ENCODE peak calls at places on chromosomes 13 and 19, in six cellular contexts. One of them, this sample, is unnamed.

GRCh38 chr13:98290261-98290660 is 113.2 kb upstream of the RNF113B start:
- DNase-seq in dorsolateral prefrontal cortex: no peak
- DNase-seq in AG04450: no peak
- DNase-seq in mesendoderm: no peak
- DNase-seq in NCI-H345: no peak
- DNase-seq in PC-9: no peak
- DNase-seq in this sample: no peak

GRCh38 chr19:19460258-19460731 is 54.8 kb downstream of the GATAD2A start:
- DNase-seq in PC-9: no peak
- DNase-seq in AG04450: no peak
- DNase-seq in NCI-H345: no peak
- DNase-seq in mesendoderm: no peak
- DNase-seq in dorsolateral prefrontal cortex: no peak
- DNase-seq in this sample: no peak

GRCh38 chr13:39965309-39965708 is 309.8 kb downstream of the COG6 start:
- DNase-seq in NCI-H345: no peak
- DNase-seq in mesendoderm: no peak
- DNase-seq in dorsolateral prefrontal cortex: no peak
- DNase-seq in AG04450: no peak
- DNase-seq in PC-9: no peak
- DNase-seq in this sample: no peak

GRCh38 chr19:33727331-33728028 is 69.2 kb upstream of the KCTD15 start:
- DNase-seq in NCI-H345: no peak
- DNase-seq in AG04450: no peak
- DNase-seq in mesendoderm: no peak
- DNase-seq in PC-9: no peak
- DNase-seq in dorsolateral prefrontal cortex: no peak
- DNase-seq in this sample: no peak

GRCh38 chr13:73672492-73672891 is 461.7 kb downstream of the KLF12 start:
- DNase-seq in AG04450: no peak
- DNase-seq in dorsolateral prefrontal cortex: no peak
- DNase-seq in NCI-H345: peak
- DNase-seq in PC-9: no peak
- DNase-seq in mesendoderm: no peak
- DNase-seq in this sample: no peak

GRCh38 chr19:4521170-4521887 is 3.0 kb upstream of the PLIN4 start:
- DNase-seq in PC-9: peak
- DNase-seq in AG04450: no peak
- DNase-seq in NCI-H345: no peak
- DNase-seq in mesendoderm: no peak
- DNase-seq in dorsolateral prefrontal cortex: no peak
- DNase-seq in this sample: no peak

GRCh38 chr19:54233941-54234340 is 8.6 kb downstream of the LILRA6 start:
- DNase-seq in PC-9: no peak
- DNase-seq in dorsolateral prefrontal cortex: no peak
- DNase-seq in AG04450: no peak
- DNase-seq in NCI-H345: no peak
- DNase-seq in mesendoderm: no peak
- DNase-seq in this sample: no peak

GRCh38 chr19:2050991-2051770 is at the start of gene MKNK2:
- DNase-seq in AG04450: peak
- DNase-seq in mesendoderm: peak
- DNase-seq in PC-9: peak
- DNase-seq in dorsolateral prefrontal cortex: peak
- DNase-seq in NCI-H345: peak
- DNase-seq in this sample: peak

GRCh38 chr19:31119951-31120690 is 229.1 kb downstream of the TSHZ3 start:
- DNase-seq in NCI-H345: no peak
- DNase-seq in mesendoderm: no peak
- DNase-seq in dorsolateral prefrontal cortex: no peak
- DNase-seq in AG04450: no peak
- DNase-seq in PC-9: no peak
- DNase-seq in this sample: no peak

GRCh38 chr13:49652691-49653305 is 24.5 kb downstream of the ARL11 start:
- DNase-seq in NCI-H345: no peak
- DNase-seq in dorsolateral prefrontal cortex: no peak
- DNase-seq in mesendoderm: peak
- DNase-seq in PC-9: peak
- DNase-seq in AG04450: no peak
- DNase-seq in this sample: no peak

GRCh38 chr19:35715981-35716734 is 1.6 kb upstream of the KMT2B start:
- DNase-seq in PC-9: no peak
- DNase-seq in mesendoderm: no peak
- DNase-seq in AG04450: no peak
- DNase-seq in NCI-H345: peak
- DNase-seq in dorsolateral prefrontal cortex: no peak
- DNase-seq in this sample: no peak

GRCh38 chr19:281992-282391 is 9.2 kb downstream of the PLPP2 start:
- DNase-seq in NCI-H345: no peak
- DNase-seq in dorsolateral prefrontal cortex: no peak
- DNase-seq in AG04450: no peak
- DNase-seq in PC-9: no peak
- DNase-seq in mesendoderm: no peak
- DNase-seq in this sample: no peak

GRCh38 chr19:1453525-1454371 is 3.8 kb downstream of the APC2 start:
- DNase-seq in dorsolateral prefrontal cortex: peak
- DNase-seq in AG04450: no peak
- DNase-seq in PC-9: no peak
- DNase-seq in mesendoderm: no peak
- DNase-seq in NCI-H345: no peak
- DNase-seq in this sample: no peak

GRCh38 chr19:5445667-5446066 is 9.6 kb upstream of the ZNRF4 start:
- DNase-seq in PC-9: no peak
- DNase-seq in AG04450: no peak
- DNase-seq in dorsolateral prefrontal cortex: no peak
- DNase-seq in NCI-H345: no peak
- DNase-seq in mesendoderm: no peak
- DNase-seq in this sample: no peak

GRCh38 chr13:42173789-42174343 is 98.1 kb upstream of the AKAP11 start:
- DNase-seq in mesendoderm: peak
- DNase-seq in PC-9: no peak
- DNase-seq in dorsolateral prefrontal cortex: no peak
- DNase-seq in NCI-H345: no peak
- DNase-seq in AG04450: no peak
- DNase-seq in this sample: no peak

GRCh38 chr13:110135977-110136597 is 170.9 kb downstream of the COL4A1 start:
- DNase-seq in PC-9: no peak
- DNase-seq in AG04450: no peak
- DNase-seq in mesendoderm: no peak
- DNase-seq in NCI-H345: no peak
- DNase-seq in dorsolateral prefrontal cortex: no peak
- DNase-seq in this sample: no peak

GRCh38 chr19:3821156-3821555 is 35.0 kb upstream of the MATK start:
- DNase-seq in dorsolateral prefrontal cortex: no peak
- DNase-seq in PC-9: no peak
- DNase-seq in mesendoderm: no peak
- DNase-seq in NCI-H345: no peak
- DNase-seq in AG04450: no peak
- DNase-seq in this sample: no peak

GRCh38 chr13:95253033-95253432 is 48.2 kb downstream of the ABCC4 start:
- DNase-seq in NCI-H345: no peak
- DNase-seq in mesendoderm: no peak
- DNase-seq in PC-9: no peak
- DNase-seq in dorsolateral prefrontal cortex: no peak
- DNase-seq in AG04450: no peak
- DNase-seq in this sample: no peak

GRCh38 chr19:35154535-35155406 is at the start of gene FXYD5:
- DNase-seq in NCI-H345: peak
- DNase-seq in dorsolateral prefrontal cortex: no peak
- DNase-seq in mesendoderm: peak
- DNase-seq in PC-9: peak
- DNase-seq in AG04450: peak
- DNase-seq in this sample: peak

GRCh38 chr19:46303702-46304397 is 7.0 kb downstream of the HIF3A start:
- DNase-seq in NCI-H345: no peak
- DNase-seq in AG04450: no peak
- DNase-seq in PC-9: peak
- DNase-seq in dorsolateral prefrontal cortex: no peak
- DNase-seq in mesendoderm: peak
- DNase-seq in this sample: no peak

GRCh38 chr19:46813570-46814358 is 25.4 kb upstream of the SLC1A5 start:
- DNase-seq in PC-9: peak
- DNase-seq in mesendoderm: no peak
- DNase-seq in NCI-H345: peak
- DNase-seq in dorsolateral prefrontal cortex: no peak
- DNase-seq in AG04450: no peak
- DNase-seq in this sample: no peak

GRCh38 chr19:35911790-35912189 is 3.7 kb upstream of the TYROBP start:
- DNase-seq in NCI-H345: peak
- DNase-seq in AG04450: no peak
- DNase-seq in mesendoderm: no peak
- DNase-seq in PC-9: peak
- DNase-seq in dorsolateral prefrontal cortex: no peak
- DNase-seq in this sample: no peak

GRCh38 chr13:46804391-46804815 is 7.4 kb upstream of the ESD start:
- DNase-seq in mesendoderm: peak
- DNase-seq in PC-9: peak
- DNase-seq in NCI-H345: no peak
- DNase-seq in dorsolateral prefrontal cortex: no peak
- DNase-seq in AG04450: peak
- DNase-seq in this sample: no peak

GRCh38 chr19:30711296-30711695 is 339.1 kb downstream of the ZNF536 start:
- DNase-seq in mesendoderm: no peak
- DNase-seq in NCI-H345: no peak
- DNase-seq in AG04450: no peak
- DNase-seq in PC-9: no peak
- DNase-seq in dorsolateral prefrontal cortex: no peak
- DNase-seq in this sample: no peak

GRCh38 chr13:94325148-94325528 is 154.3 kb downstream of the DCT start:
- DNase-seq in AG04450: no peak
- DNase-seq in PC-9: no peak
- DNase-seq in dorsolateral prefrontal cortex: no peak
- DNase-seq in mesendoderm: no peak
- DNase-seq in NCI-H345: no peak
- DNase-seq in this sample: no peak

GRCh38 chr19:35268546-35269424 is at the start of gene USF2:
- DNase-seq in PC-9: peak
- DNase-seq in mesendoderm: peak
- DNase-seq in AG04450: no peak
- DNase-seq in dorsolateral prefrontal cortex: peak
- DNase-seq in NCI-H345: peak
- DNase-seq in this sample: no peak

GRCh38 chr19:55186080-55186479 is 6.0 kb upstream of the SYT5 start:
- DNase-seq in mesendoderm: no peak
- DNase-seq in AG04450: no peak
- DNase-seq in NCI-H345: no peak
- DNase-seq in PC-9: no peak
- DNase-seq in dorsolateral prefrontal cortex: no peak
- DNase-seq in this sample: no peak

GRCh38 chr19:16899566-16900075 is 10.8 kb downstream of the F2RL3 start:
- DNase-seq in dorsolateral prefrontal cortex: no peak
- DNase-seq in mesendoderm: peak
- DNase-seq in PC-9: peak
- DNase-seq in AG04450: no peak
- DNase-seq in NCI-H345: no peak
- DNase-seq in this sample: no peak

GRCh38 chr19:31096930-31097329 is 252.3 kb downstream of the TSHZ3 start:
- DNase-seq in PC-9: no peak
- DNase-seq in NCI-H345: no peak
- DNase-seq in AG04450: no peak
- DNase-seq in mesendoderm: no peak
- DNase-seq in dorsolateral prefrontal cortex: no peak
- DNase-seq in this sample: no peak

GRCh38 chr19:49866933-49867782 is at the start of gene PNKP:
- DNase-seq in AG04450: peak
- DNase-seq in NCI-H345: peak
- DNase-seq in dorsolateral prefrontal cortex: peak
- DNase-seq in mesendoderm: peak
- DNase-seq in PC-9: peak
- DNase-seq in this sample: peak

GRCh38 chr13:84821261-84821660 is 939.0 kb upstream of the SLITRK1 start:
- DNase-seq in PC-9: no peak
- DNase-seq in mesendoderm: peak
- DNase-seq in dorsolateral prefrontal cortex: no peak
- DNase-seq in NCI-H345: no peak
- DNase-seq in AG04450: no peak
- DNase-seq in this sample: no peak

GRCh38 chr19:43784981-43785808 is 4.4 kb upstream of the KCNN4 start:
- DNase-seq in mesendoderm: peak
- DNase-seq in NCI-H345: peak
- DNase-seq in AG04450: peak
- DNase-seq in PC-9: peak
- DNase-seq in dorsolateral prefrontal cortex: no peak
- DNase-seq in this sample: peak

This sample was measured in CD8-positive, alpha-beta T cell.